ENCODE peak calls at places on chromosomes 6 and 20, in four cellular contexts. N is astrocyte, G is MM.1S, Q is H7. S is an unnamed sample.
A peak's percentile ranks its signal among the peaks of the same experiment; 100 is the strongest.

GRCh38 chr6:44047801-44048200 is 79.5 kb downstream of the MRPL14 start:
- DNase-seq in G (no peak), N (no peak), Q (no peak), S (no peak)

GRCh38 chr6:15621203-15622044 is 41.4 kb downstream of the DTNBP1 start:
- DNase-seq in Q (peak; percentile 24), N (no peak), G (no peak), S (no peak)

GRCh38 chr6:44339301-44339700 is 3.1 kb upstream of the SPATS1 start:
- DNase-seq in N (no peak), Q (no peak), G (no peak), S (no peak)

GRCh38 chr20:50120935-50121693 is 8.2 kb upstream of the UBE2V1 start:
- DNase-seq in G (peak; percentile 70), N (no peak), Q (peak; percentile 86), S (peak; percentile 60)

GRCh38 chr6:63410435-63411426 is 90.9 kb upstream of the LGSN start:
- DNase-seq in N (no peak), G (no peak), Q (no peak), S (no peak)

GRCh38 chr6:145531032-145531431 is 204.3 kb downstream of the EPM2A start:
- DNase-seq in N (no peak), Q (no peak), G (no peak), S (no peak)

GRCh38 chr6:33490198-33490597 is 35.8 kb downstream of the ZBTB9 start:
- DNase-seq in G (no peak), N (no peak), Q (no peak), S (no peak)

GRCh38 chr6:67615796-67616195 is 1019.3 kb upstream of the ADGRB3 start:
- DNase-seq in G (no peak), Q (no peak), N (peak; percentile 71), S (no peak)

GRCh38 chr6:154053141-154053540 is 14.1 kb downstream of the OPRM1 start:
- DNase-seq in Q (no peak), G (no peak), N (no peak), S (no peak)

GRCh38 chr20:58102252-58102651 is 126.2 kb downstream of the ANKRD60 start:
- DNase-seq in G (no peak), Q (no peak), N (peak; percentile 75), S (no peak)

GRCh38 chr20:50724851-50725721 is 6.3 kb upstream of the PARD6B start:
- DNase-seq in G (no peak), N (peak; percentile 96), Q (peak; percentile 61), S (no peak)

GRCh38 chr6:44029489-44030185 is 97.6 kb downstream of the MRPL14 start:
- DNase-seq in G (no peak), Q (no peak), N (no peak), S (no peak)

GRCh38 chr20:37596890-37597539 is 69.3 kb upstream of the BLCAP start:
- DNase-seq in N (no peak), Q (no peak), G (no peak), S (no peak)

GRCh38 chr20:16314722-16315121 is 258.5 kb downstream of the KIF16B start:
- DNase-seq in Q (no peak), N (no peak), G (no peak), S (no peak)

GRCh38 chr6:36381502-36382389 is 5.7 kb downstream of the ETV7 start:
- DNase-seq in Q (no peak), N (no peak), G (no peak), S (no peak)
- H3K4me3 ChIP-seq in Q (no peak overlapping the region), N (no peak overlapping the region), G (no peak overlapping the region), S (no peak overlapping the region)

GRCh38 chr6:169251371-169251802 is 2.3 kb downstream of the THBS2 start:
- DNase-seq in N (no peak), G (no peak), Q (peak; percentile 61), S (no peak)

GRCh38 chr6:169251822-169252804 is 1.5 kb downstream of the THBS2 start:
- DNase-seq in G (no peak), N (no peak), Q (peak; percentile 75), S (no peak)

GRCh38 chr6:169253341-169253740 is 305 bp downstream of the THBS2 start:
- DNase-seq in N (no peak), Q (peak; percentile 60), G (no peak), S (no peak)

GRCh38 chr6:169253745-169254238 is at the start of gene THBS2:
- DNase-seq in G (no peak), Q (peak; percentile 75), N (peak; percentile 96), S (no peak)

DNA sequence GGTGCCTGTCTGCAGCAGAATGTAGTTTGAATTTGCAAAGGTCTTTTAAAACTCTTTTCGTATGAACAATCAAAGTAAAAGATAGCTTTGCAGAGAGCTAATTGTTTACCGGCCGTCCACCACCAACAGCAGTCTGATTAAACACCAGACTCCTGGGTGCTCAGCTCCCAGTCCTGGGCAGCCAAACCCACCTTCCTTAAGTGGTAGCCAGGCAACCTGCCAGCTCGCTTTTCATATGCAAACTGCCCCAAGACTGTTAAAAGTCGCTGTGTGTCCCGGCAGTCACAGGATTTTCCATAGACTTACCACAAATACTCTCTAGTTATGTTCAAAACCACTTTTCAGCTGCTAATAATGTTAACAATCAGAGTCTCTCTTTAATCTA is 849 bp downstream of the THBS2 start:
- DNase-seq in G (no peak), N (peak; percentile 38), Q (peak; percentile 79), S (no peak)
- H3K4me3 ChIP-seq in G (no peak overlapping the region), N (peak overlapping the region; percentile 87), Q (no peak overlapping the region), S (no peak overlapping the region)

GRCh38 chr20:47972916-47973309 is 187.6 kb upstream of the SULF2 start:
- DNase-seq in G (no peak), Q (no peak), N (no peak), S (no peak)

GRCh38 chr20:47969426-47969825 is 184.1 kb upstream of the SULF2 start:
- DNase-seq in N (no peak), G (no peak), Q (peak; percentile 79), S (no peak)

GRCh38 chr20:47968541-47969310 is 183.4 kb upstream of the SULF2 start:
- DNase-seq in G (no peak), Q (no peak), N (no peak), S (no peak)

GRCh38 chr20:47971321-47971781 is 186.1 kb upstream of the SULF2 start:
- DNase-seq in N (no peak), G (no peak), Q (no peak), S (no peak)

GRCh38 chr20:47970282-47970903 is 185.1 kb upstream of the SULF2 start:
- DNase-seq in G (no peak), N (no peak), Q (no peak), S (no peak)
- H3K4me3 ChIP-seq in G (no peak overlapping the region), N (no peak overlapping the region), Q (no peak overlapping the region), S (no peak overlapping the region)

DNA sequence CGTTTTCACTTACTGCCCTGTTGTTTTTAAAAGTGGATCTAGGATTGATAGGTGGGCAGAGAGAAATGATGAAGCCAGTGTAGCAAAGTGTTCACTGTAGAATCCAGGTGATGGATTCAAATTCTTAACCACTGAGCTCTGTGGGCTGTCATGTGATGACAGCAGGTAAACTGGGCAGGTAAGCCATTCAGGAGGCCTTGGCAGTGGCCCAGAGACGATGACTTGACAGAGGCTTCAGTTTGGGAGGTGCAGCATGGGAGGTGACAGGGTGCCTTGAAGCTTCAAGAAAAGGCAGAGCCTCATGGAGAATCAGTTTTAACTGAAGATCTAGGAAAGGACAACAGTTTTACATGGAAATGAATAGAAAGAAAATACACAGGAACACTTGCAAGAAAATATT is 2.0 kb downstream of the NAA20 start:
- DNase-seq in N (no peak), G (no peak), Q (no peak), S (no peak)
- H3K4me3 ChIP-seq in N (no peak overlapping the region), G (no peak overlapping the region), Q (no peak overlapping the region), S (no peak overlapping the region)

DNA sequence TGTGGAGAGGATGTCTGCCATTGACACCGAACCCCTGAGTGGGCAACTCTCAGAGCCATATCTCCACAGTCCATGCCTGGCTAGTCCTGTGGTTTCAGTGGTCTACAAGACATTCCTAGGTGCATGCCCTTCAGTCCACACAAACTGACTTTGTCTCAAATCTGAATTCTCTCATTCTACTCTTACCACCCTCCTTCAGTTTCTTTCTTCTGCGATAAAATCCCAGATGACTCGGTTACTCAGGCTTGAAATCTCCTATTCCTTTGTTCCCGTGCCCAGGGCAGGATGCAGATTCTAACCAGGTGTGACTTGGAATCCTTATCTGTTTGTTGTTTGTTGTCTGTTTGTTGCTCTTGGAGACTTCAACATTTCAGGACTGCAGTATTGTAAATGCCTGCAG is 9.3 kb downstream of the CDS2 start:
- DNase-seq in Q (no peak), G (no peak), N (peak; percentile 19), S (no peak)
- H3K4me3 ChIP-seq in Q (no peak overlapping the region), G (no peak overlapping the region), N (no peak overlapping the region), S (no peak overlapping the region)

DNA sequence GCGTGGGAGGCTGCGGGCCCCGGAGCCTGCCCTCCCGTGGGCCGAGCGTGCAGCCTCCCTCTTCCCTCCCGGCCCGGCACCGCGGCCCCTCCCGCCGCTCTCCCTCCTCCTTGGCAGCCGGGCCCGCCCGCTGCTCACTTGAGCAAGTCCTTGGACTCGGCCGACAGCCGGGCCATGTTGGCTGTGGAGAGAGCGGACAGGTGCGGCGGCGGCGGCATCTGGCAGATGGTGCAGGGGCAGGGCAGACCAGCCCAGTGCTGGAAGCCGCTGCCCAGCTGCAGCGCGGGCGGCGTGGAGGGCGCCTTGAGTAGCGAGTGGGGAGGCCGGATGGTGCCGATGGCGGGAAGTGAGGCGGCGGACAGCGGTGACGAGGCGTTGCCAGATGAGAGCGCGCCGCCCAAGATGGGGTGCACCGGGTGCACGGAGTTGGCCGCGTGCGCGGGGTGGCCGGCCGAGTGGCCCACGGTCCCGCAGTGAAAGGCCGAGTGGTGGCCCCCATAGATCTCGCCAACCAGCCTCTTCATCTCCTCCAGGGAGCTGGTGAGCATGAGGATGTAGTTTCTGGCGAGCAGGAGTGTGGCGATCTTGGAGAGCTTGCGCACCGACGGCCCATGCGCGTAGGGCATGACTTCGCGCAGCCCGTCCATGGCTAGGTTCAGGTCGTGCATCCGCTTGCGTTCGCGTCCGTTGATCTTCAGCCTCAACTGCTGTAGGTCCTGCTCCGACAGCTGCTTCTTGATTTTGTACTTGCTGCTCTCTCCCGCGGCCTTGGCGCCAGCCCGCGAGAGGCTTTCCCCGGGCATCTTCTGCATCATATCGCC is 766 bp downstream of the OLIG3 start:
- DNase-seq in G (no peak), N (no peak), Q (peak; percentile 86), S (no peak)
- H3K4me3 ChIP-seq in G (no peak overlapping the region), N (no peak overlapping the region), Q (peak overlapping the region; percentile 36), S (no peak overlapping the region)

GRCh38 chr6:111674413-111674812 is 68.7 kb upstream of the TRAF3IP2 start:
- DNase-seq in Q (no peak), G (no peak), N (no peak), S (no peak)

GRCh38 chr6:111676383-111676782 is 70.7 kb upstream of the TRAF3IP2 start:
- DNase-seq in G (no peak), Q (no peak), N (no peak), S (no peak)

GRCh38 chr6:111673871-111674270 is 68.2 kb upstream of the TRAF3IP2 start:
- DNase-seq in Q (no peak), G (no peak), N (no peak), S (no peak)

GRCh38 chr6:111674882-111675281 is 69.2 kb upstream of the TRAF3IP2 start:
- DNase-seq in N (no peak), G (no peak), Q (no peak), S (no peak)

GRCh38 chr6:111673086-111673485 is 67.4 kb upstream of the TRAF3IP2 start:
- DNase-seq in Q (no peak), G (no peak), N (no peak), S (no peak)
- H3K4me3 ChIP-seq in Q (no peak overlapping the region), G (no peak overlapping the region), N (no peak overlapping the region), S (no peak overlapping the region)

GRCh38 chr20:46119547-46119946 is 1.4 kb downstream of the CD40 start:
- DNase-seq in G (no peak), N (no peak), Q (no peak), S (no peak)
- H3K4me3 ChIP-seq in G (peak overlapping the region; percentile 63), N (no peak overlapping the region), Q (no peak overlapping the region), S (no peak overlapping the region)